ENCODE peak calls at places on chromosomes 7 and 10, in four cellular contexts. W is PC-3, T is adrenal gland, Z is right lobe of liver. X is an unnamed sample. For H3K36me3, the result is how much of the 10 kb centered on the place peaks cover.

GRCh38 chr7:72805526-72806494 is 22.2 kb downstream of the TYW1B start:
- DNase-seq in T (peak), W (peak), Z (no peak), X (no peak)

GRCh38 chr10:60424971-60425370 is 35.3 kb upstream of the ANK3 start:
- DNase-seq in Z (no peak), T (no peak), W (no peak), X (no peak)

GRCh38 chr7:133419036-133419435 is 166.2 kb downstream of the EXOC4 start:
- DNase-seq in W (no peak), Z (no peak), T (no peak), X (no peak)

GRCh38 chr7:90224204-90224603 is 12.7 kb downstream of the STEAP2 start:
- DNase-seq in Z (no peak), W (no peak), T (no peak), X (no peak)

GRCh38 chr10:76866841-76867586 is 770.6 kb downstream of the KCNMA1 start:
- DNase-seq in T (no peak), W (no peak), Z (no peak), X (no peak)

GRCh38 chr10:124693801-124694416 is 50.3 kb downstream of the FAM53B start:
- DNase-seq in T (no peak), W (no peak), Z (no peak), X (no peak)

GRCh38 chr7:118109607-118110006 is 74.4 kb upstream of the LSM8 start:
- DNase-seq in T (no peak), W (peak), Z (no peak), X (no peak)

GRCh38 chr7:142891490-142892082 is 6.0 kb upstream of the TRPV6 start:
- DNase-seq in W (no peak), T (no peak), Z (no peak), X (no peak)

GRCh38 chr10:125951290-125951689 is 54.9 kb downstream of the FANK1 start:
- DNase-seq in T (no peak), W (no peak), Z (no peak), X (no peak)

GRCh38 chr10:97081621-97082235 is 104.0 kb downstream of the SLIT1 start:
- DNase-seq in W (peak), T (peak), Z (no peak), X (no peak)

GRCh38 chr10:43408710-43409384 is at the start of gene HNRNPF:
- DNase-seq in Z (peak), T (peak), W (peak), X (peak)

GRCh38 chr10:89079991-89080390 is 89.4 kb downstream of the FAS start:
- DNase-seq in T (no peak), Z (no peak), W (peak), X (no peak)

GRCh38 chr7:92674379-92674778 is 84.2 kb upstream of the FAM133B start:
- DNase-seq in W (no peak), T (no peak), Z (no peak), X (no peak)

GRCh38 chr7:85621286-85621685 is 434.4 kb upstream of the SEMA3D start:
- DNase-seq in T (no peak), W (no peak), Z (no peak), X (no peak)

GRCh38 chr7:142853739-142854504 is 954 bp upstream of the EPHB6 start:
- DNase-seq in T (peak), W (peak), Z (peak), X (no peak)

GRCh38 chr10:72461085-72461484 is 106.4 kb upstream of the DNAJB12 start:
- DNase-seq in T (peak), Z (no peak), W (no peak), X (no peak)

GRCh38 chr7:117902314-117902889 is 29.2 kb upstream of the CTTNBP2 start:
- DNase-seq in W (no peak), T (no peak), Z (no peak), X (no peak)

GRCh38 chr10:75404335-75405200 is 3.0 kb upstream of the ZNF503 start:
- DNase-seq in W (peak), T (peak), Z (peak), X (no peak)

GRCh38 chr10:72058989-72059842 is 29.1 kb downstream of the SPOCK2 start:
- DNase-seq in W (no peak), Z (no peak), T (no peak), X (no peak)

GRCh38 chr10:73597346-73597745 is 6.2 kb upstream of the USP54 start:
- DNase-seq in T (no peak), Z (no peak), W (peak), X (no peak)

GRCh38 chr7:7100432-7100849 is 81.9 kb upstream of the C1GALT1 start:
- DNase-seq in W (no peak), T (no peak), Z (no peak), X (no peak)

GRCh38 chr10:119747940-119748339 is 22.1 kb downstream of the INPP5F start:
- DNase-seq in Z (no peak), T (no peak), W (no peak), X (no peak)

GRCh38 chr7:113217314-113217713 is 99.0 kb upstream of the SMIM30 start:
- DNase-seq in T (no peak), Z (no peak), W (no peak), X (no peak)

GRCh38 chr10:86785021-86785420 is 28.6 kb downstream of the BMPR1A start:
- DNase-seq in W (no peak), T (no peak), Z (no peak), X (no peak)

GRCh38 chr10:26386800-26387199 is 51.3 kb upstream of the APBB1IP start:
- DNase-seq in W (no peak), Z (no peak), T (no peak), X (no peak)

GRCh38 chr7:143979359-143979758 is 20.8 kb upstream of the OR6B1 start:
- DNase-seq in T (no peak), Z (no peak), W (peak), X (no peak)

GRCh38 chr7:51635801-51636200 is 319.2 kb upstream of the COBL start:
- DNase-seq in Z (no peak), T (no peak), W (no peak), X (no peak)

GRCh38 chr7:101688183-101688831 is 59.2 kb upstream of the MYL10 start:
- DNase-seq in Z (peak), T (peak), W (peak), X (peak)
- TF ChIP-seq CTCF in Z (peak), T (peak), W (peak), X (peak)

GRCh38 chr10:14562615-14563214 is 212.0 kb downstream of the FAM107B start:
- DNase-seq in Z (no peak), W (no peak), T (no peak), X (no peak)

GRCh38 chr10:14564268-14564744 is 210.4 kb downstream of the FAM107B start:
- DNase-seq in W (no peak), T (no peak), Z (no peak), X (no peak)

GRCh38 chr10:14565199-14565598 is 209.5 kb downstream of the FAM107B start:
- DNase-seq in W (no peak), Z (no peak), T (no peak), X (no peak)

GRCh38 chr10:14562197-14562596 is 212.5 kb downstream of the FAM107B start:
- DNase-seq in W (no peak), Z (no peak), T (no peak), X (no peak)

GRCh38 chr10:14563359-14563758 is 211.3 kb downstream of the FAM107B start:
- DNase-seq in Z (no peak), W (no peak), T (no peak), X (no peak)
- H3K4me3 ChIP-seq in Z (no peak), W (no peak), T (no peak), X (no peak)

GRCh38 chr7:99004216-99004615 is 125.9 kb downstream of the TRRAP start:
- DNase-seq in T (no peak), Z (no peak), W (no peak), X (no peak)

GRCh38 chr7:99001482-99002145 is 123.3 kb downstream of the TRRAP start:
- DNase-seq in Z (no peak), T (no peak), W (no peak), X (no peak)

GRCh38 chr7:99002146-99002826 is 124.0 kb downstream of the TRRAP start:
- DNase-seq in Z (no peak), W (no peak), T (no peak), X (no peak)

GRCh38 chr7:99003419-99003818 is 125.1 kb downstream of the TRRAP start:
- DNase-seq in T (no peak), W (no peak), Z (no peak), X (no peak)

DNA sequence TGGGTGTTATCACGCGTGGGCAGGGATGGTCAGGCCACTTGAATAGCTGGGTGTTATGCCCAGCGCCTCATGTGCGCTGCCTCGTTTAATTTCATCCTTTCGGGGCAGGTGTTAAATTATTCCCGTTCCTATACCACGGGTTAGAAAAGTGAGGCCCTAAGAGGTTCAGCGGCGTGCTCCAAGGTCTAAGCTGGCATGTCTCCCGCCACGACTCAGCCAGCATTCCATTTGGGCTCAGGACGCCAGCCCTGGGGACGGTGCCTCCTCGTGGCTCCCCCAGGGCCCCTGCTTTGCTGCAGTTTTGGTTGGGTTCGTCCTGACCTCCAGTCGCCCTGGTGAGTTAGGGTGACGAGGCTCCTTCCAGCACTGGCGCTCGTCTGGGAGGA is 124.5 kb downstream of the TRRAP start:
- DNase-seq in W (no peak), Z (no peak), T (no peak), X (no peak)
- H3K36me3 ChIP-seq in W (under half), Z (under half), T (under half), X (under half)

GRCh38 chr10:111973826-111974225 is 209.7 kb downstream of the GPAM start:
- DNase-seq in Z (no peak), W (no peak), T (no peak), X (no peak)
- TF ChIP-seq CTCF in Z (no peak), W (no peak), T (no peak), X (no peak)

DNA sequence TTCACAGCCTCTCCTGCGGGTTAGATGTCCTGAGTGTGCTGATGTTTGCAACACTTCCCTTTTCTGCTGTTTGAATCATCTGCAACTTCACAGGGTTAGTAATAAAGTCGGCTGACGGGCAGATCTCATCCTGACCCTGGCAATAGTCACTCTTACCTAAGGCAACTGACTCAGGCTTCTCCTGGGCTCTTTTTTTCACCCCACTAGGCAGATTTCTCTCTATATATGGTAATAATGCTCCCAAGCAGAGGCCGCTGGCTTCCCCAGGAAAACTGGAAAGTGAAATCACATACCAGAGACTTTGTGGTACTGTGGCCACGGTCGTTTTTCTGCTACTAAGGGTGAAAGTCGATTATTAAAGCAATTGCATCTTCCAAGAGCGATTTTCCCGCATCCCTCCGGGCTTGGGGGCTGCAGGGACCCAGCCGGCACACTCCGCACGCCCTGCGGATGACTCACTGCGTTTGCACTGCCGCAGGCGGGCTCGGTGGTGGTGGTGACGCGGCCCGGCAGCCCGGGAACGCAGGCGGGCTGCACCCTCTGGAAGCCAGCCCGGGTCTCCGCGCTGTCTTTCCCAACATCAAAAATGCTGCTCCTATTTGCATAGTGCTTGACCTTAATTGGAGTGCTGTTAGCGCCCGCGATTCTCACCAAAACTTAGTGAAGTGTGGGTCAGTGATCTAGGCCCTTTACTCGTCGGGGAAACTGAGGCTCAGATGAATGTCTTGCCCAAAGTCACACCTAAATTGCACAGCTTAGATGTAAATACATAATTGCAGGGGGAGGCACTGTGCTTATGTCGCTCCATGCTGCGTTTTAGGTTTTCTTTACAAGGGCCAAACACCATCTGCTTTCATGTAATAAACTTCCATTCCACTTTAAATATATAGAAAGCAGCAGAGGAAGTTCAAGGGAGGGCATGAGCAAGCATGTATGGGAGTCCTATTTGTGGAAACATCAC is 47.6 kb upstream of the ITGB1 start:
- DNase-seq in W (peak), T (peak), Z (peak), X (peak)
- H3K4me3 ChIP-seq in W (peak), T (no peak), Z (peak), X (peak)

DNA sequence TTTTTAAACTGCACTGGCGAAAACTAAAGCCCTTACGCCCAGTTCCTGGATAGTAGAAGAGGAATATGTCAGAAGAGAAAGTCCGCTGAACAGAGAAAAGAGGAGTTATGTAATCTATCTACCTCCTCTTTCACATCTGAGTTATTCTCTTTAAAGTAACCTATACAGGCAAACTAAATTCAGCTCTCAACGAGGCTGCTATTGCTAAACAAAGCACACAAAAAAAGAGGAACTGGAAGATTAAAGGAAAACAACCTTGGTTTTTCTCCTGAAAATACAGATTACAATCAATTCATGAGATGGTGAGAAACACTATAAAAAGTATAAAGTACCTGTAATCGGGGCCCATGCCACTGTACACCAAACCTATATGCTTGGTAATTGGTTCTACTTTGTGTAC is 5.8 kb downstream of the PSMA2 start:
- DNase-seq in Z (no peak), W (no peak), T (no peak), X (no peak)
- H3K36me3 ChIP-seq in Z (under half), W (half or more), T (under half), X (under half)

GRCh38 chr10:22244855-22245254 is 27.0 kb upstream of the EBLN1 start:
- DNase-seq in T (no peak), W (no peak), Z (no peak), X (no peak)

GRCh38 chr10:22246680-22247391 is 29.0 kb upstream of the EBLN1 start:
- DNase-seq in W (peak), Z (no peak), T (no peak), X (no peak)

GRCh38 chr10:22245567-22245966 is 27.8 kb upstream of the EBLN1 start:
- DNase-seq in Z (no peak), T (no peak), W (peak), X (no peak)

GRCh38 chr10:22243321-22243720 is 25.5 kb upstream of the EBLN1 start:
- DNase-seq in W (peak), Z (no peak), T (no peak), X (no peak)

GRCh38 chr10:22244001-22244400 is 26.2 kb upstream of the EBLN1 start:
- DNase-seq in T (no peak), W (no peak), Z (no peak), X (no peak)
- TF ChIP-seq CTCF in T (no peak), W (peak), Z (no peak), X (no peak)

GRCh38 chr7:151687523-151688235 is 168.0 kb upstream of the RHEB start:
- DNase-seq in W (peak), Z (no peak), T (peak), X (peak)
- H3K4me3 ChIP-seq in W (no peak), Z (no peak), T (no peak), X (peak)

GRCh38 chr7:44398506-44398905 is 73.1 kb upstream of the CAMK2B start:
- DNase-seq in W (no peak), Z (no peak), T (no peak), X (no peak)

GRCh38 chr7:44398953-44399574 is 73.7 kb upstream of the CAMK2B start:
- DNase-seq in Z (no peak), T (no peak), W (no peak), X (no peak)

GRCh38 chr7:44395067-44395466 is 69.7 kb upstream of the CAMK2B start:
- DNase-seq in T (no peak), Z (no peak), W (no peak), X (no peak)

GRCh38 chr7:44396498-44396897 is 71.1 kb upstream of the CAMK2B start:
- DNase-seq in Z (no peak), W (no peak), T (no peak), X (no peak)

DNA sequence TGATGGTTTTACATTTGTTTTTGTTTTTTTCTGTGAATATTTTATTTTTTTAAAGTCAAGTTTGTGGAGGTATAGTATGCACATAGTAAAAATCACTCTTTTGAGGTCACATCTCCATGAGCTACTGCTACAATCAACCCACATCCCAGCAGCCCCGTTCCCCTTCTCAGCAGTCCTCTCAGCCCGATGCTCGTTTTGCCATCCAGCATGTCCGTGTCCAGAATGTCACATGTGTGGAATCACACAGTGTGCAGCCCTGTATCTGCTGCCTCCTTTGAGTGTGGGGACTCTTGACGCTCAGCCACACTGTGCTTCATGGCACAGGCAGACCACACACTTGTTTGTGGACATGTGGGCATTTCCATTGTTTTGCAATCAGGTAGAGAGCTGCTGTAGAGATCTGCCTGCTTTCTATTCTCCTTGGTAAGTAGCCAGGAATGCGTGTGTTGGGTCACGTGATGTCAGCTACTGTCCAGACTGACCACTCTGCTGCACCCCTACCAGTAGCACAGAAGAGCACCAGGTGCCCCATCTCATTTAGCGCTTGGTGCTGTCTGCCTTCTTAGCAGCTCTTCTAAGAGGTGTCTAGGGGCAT is 71.6 kb upstream of the CAMK2B start:
- DNase-seq in Z (no peak), W (no peak), T (no peak), X (no peak)
- H3K36me3 ChIP-seq in Z (under half), W (under half), T (under half), X (under half)

DNA sequence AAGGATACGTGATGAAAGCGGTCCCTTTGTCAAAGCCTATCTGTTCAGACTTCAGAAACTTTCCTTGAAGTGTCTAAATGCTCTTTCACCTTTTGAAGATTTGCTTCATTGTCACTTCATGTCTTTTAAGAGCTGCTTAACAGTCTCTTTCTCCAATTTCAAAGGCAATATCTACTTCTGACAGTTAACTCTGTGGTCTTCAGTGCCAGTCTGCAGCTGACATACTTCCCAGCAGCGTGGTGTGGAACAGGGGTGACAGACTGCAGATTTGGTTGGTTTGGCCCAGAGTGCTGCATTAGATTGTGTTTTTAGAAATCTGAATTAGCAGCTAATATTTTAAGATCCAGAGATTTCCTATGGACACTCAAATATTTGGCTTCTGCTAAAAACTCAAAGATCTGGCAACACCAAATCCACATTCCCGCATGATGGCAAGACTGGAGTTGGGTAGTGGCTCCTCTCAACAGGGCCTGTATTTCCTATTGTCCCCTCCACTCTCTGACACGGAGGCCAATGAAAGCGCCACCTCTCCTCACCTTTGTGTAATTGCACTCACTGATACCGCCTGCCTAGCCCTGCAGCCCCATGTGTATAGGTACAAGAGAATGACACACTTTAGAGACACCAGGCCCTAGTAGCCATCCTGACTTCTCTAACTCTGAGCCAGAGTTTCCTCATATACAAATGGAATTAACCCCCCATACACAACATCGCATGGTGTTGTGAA is 11.5 kb downstream of the SCRN1 start:
- DNase-seq in T (no peak), W (peak), Z (no peak), X (no peak)
- TF ChIP-seq CTCF in T (no peak), W (peak), Z (no peak), X (no peak)